ENCODE peak calls at places on chromosomes 12 and 14, in five cellular contexts. One of them, this sample, is unnamed.

GRCh38 chr12:124109760-124110159 is 136.7 kb downstream of the ZNF664 start:
- DNase-seq in GM23248: peak
- DNase-seq in GM23338: peak
- DNase-seq in SK-N-SH: peak
- DNase-seq in PC-3: peak
- DNase-seq in this sample: no peak

GRCh38 chr12:15979096-15980091 is 68.3 kb downstream of the DERA start:
- DNase-seq in GM23248: peak
- DNase-seq in GM23338: peak
- DNase-seq in SK-N-SH: peak
- DNase-seq in PC-3: peak
- DNase-seq in this sample: peak

GRCh38 chr14:23653046-23653445 is 16.9 kb downstream of the DHRS2 start:
- DNase-seq in GM23248: no peak
- DNase-seq in GM23338: no peak
- DNase-seq in SK-N-SH: no peak
- DNase-seq in PC-3: no peak
- DNase-seq in this sample: no peak

GRCh38 chr14:53599221-53599945 is 357.2 kb downstream of the BMP4 start:
- DNase-seq in GM23248: no peak
- DNase-seq in GM23338: peak
- DNase-seq in SK-N-SH: no peak
- DNase-seq in PC-3: no peak
- DNase-seq in this sample: no peak

GRCh38 chr12:5034605-5035004 is 9.1 kb upstream of the KCNA5 start:
- DNase-seq in GM23248: no peak
- DNase-seq in GM23338: no peak
- DNase-seq in SK-N-SH: no peak
- DNase-seq in PC-3: no peak
- DNase-seq in this sample: no peak

GRCh38 chr14:79576434-79576833 is 634.9 kb downstream of the DIO2 start:
- DNase-seq in GM23248: no peak
- DNase-seq in GM23338: no peak
- DNase-seq in SK-N-SH: no peak
- DNase-seq in PC-3: no peak
- DNase-seq in this sample: no peak

GRCh38 chr12:102172436-102172835 is 25.2 kb downstream of the PMCH start:
- DNase-seq in GM23248: peak
- DNase-seq in GM23338: no peak
- DNase-seq in SK-N-SH: no peak
- DNase-seq in PC-3: peak
- DNase-seq in this sample: no peak

GRCh38 chr12:5076761-5077160 is 33.1 kb downstream of the KCNA5 start:
- DNase-seq in GM23248: no peak
- DNase-seq in GM23338: no peak
- DNase-seq in SK-N-SH: no peak
- DNase-seq in PC-3: no peak
- DNase-seq in this sample: no peak

GRCh38 chr14:95564060-95564459 is 29.2 kb downstream of the GLRX5 start:
- DNase-seq in GM23248: peak
- DNase-seq in GM23338: no peak
- DNase-seq in SK-N-SH: no peak
- DNase-seq in PC-3: no peak
- DNase-seq in this sample: no peak

GRCh38 chr14:77139540-77140342 is 1.9 kb downstream of the ZDHHC22 start:
- DNase-seq in GM23248: peak
- DNase-seq in GM23338: peak
- DNase-seq in SK-N-SH: peak
- DNase-seq in PC-3: peak
- DNase-seq in this sample: peak

GRCh38 chr12:96155781-96156180 is 38.4 kb upstream of the ELK3 start:
- DNase-seq in GM23248: no peak
- DNase-seq in GM23338: no peak
- DNase-seq in SK-N-SH: no peak
- DNase-seq in PC-3: no peak
- DNase-seq in this sample: no peak

GRCh38 chr12:26340649-26341048 is 145.3 kb downstream of the SSPN start:
- DNase-seq in GM23248: no peak
- DNase-seq in GM23338: no peak
- DNase-seq in SK-N-SH: no peak
- DNase-seq in PC-3: no peak
- DNase-seq in this sample: no peak

GRCh38 chr14:93195316-93195999 is 10.3 kb downstream of the LYSET start:
- DNase-seq in GM23248: no peak
- DNase-seq in GM23338: no peak
- DNase-seq in SK-N-SH: no peak
- DNase-seq in PC-3: no peak
- DNase-seq in this sample: no peak

GRCh38 chr14:93199031-93199430 is 7.8 kb downstream of the GON7 start:
- DNase-seq in GM23248: no peak
- DNase-seq in GM23338: no peak
- DNase-seq in SK-N-SH: no peak
- DNase-seq in PC-3: no peak
- DNase-seq in this sample: no peak

GRCh38 chr14:93206793-93207467 is at the start of the genes GON7 and UBR7:
- DNase-seq in GM23248: peak
- DNase-seq in GM23338: peak
- DNase-seq in SK-N-SH: peak
- DNase-seq in PC-3: peak
- DNase-seq in this sample: peak

GRCh38 chr14:93200553-93200952 is 6.3 kb downstream of the GON7 start:
- DNase-seq in GM23248: no peak
- DNase-seq in GM23338: peak
- DNase-seq in SK-N-SH: no peak
- DNase-seq in PC-3: no peak
- DNase-seq in this sample: no peak

DNA sequence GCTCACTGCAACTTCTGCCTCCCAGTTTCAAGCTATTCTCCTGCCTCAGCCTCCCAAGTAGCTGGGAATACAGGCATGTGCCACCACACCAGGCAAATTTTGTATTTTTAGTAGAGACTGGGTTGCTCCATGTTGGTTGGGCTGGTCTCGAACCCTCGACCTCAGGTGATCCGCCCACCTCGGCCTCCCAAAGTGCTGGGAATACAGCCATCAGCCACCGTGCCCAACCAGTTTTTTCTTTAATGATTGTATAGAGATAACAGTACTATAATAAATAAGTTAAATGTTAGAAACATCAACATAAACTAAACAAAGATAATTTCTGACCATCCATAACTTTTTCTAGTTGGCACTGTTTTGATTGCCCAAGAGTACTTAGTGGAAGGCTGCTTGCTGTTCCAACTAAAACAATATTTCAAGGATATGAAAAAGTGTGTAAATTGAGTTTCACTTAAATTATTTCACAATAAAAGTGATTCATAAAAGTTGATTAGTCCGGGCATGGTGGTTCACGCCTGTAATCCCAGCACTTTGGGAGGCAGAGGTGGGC is 5.6 kb downstream of the GON7 start:
- DNase-seq in GM23248: no peak
- DNase-seq in GM23338: no peak
- DNase-seq in SK-N-SH: no peak
- DNase-seq in PC-3: no peak
- DNase-seq in this sample: no peak
- H3K4me2 ChIP-seq in GM23248: no peak
- H3K4me2 ChIP-seq in GM23338: no peak
- H3K4me2 ChIP-seq in SK-N-SH: no peak
- H3K4me2 ChIP-seq in PC-3: no peak
- H3K4me2 ChIP-seq in this sample: no peak

DNA sequence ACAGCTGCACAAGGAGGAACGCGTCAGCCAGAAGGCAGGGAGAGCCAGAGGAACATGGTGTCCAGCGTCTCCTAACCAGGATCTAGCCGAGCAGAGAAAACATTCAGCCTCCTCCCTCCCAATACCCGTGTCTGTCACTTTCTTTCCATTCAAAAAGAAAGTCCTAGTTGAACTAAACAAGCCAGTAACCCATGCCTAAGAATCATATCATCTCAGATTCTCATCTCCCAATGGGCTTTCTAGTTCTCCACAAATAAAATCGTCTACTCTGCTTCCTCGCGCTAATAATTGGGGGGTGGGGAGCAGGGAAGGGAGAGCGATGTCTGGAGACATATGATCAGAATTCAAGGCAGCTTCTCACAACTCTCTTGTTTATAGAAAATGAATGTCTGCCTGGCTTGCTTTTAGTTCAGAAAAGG is 7.4 kb downstream of the NKX2-1 start:
- DNase-seq in GM23248: no peak
- DNase-seq in GM23338: no peak
- DNase-seq in SK-N-SH: peak
- DNase-seq in PC-3: no peak
- DNase-seq in this sample: no peak
- TF ChIP-seq EZH2phosphoT487 in GM23248: no peak
- TF ChIP-seq EZH2phosphoT487 in GM23338: peak
- TF ChIP-seq EZH2phosphoT487 in SK-N-SH: no peak
- TF ChIP-seq EZH2phosphoT487 in PC-3: no peak
- TF ChIP-seq EZH2phosphoT487 in this sample: no peak

GRCh38 chr12:46432325-46432724 is 59.8 kb upstream of the SLC38A2 start:
- DNase-seq in GM23248: peak
- DNase-seq in GM23338: no peak
- DNase-seq in SK-N-SH: no peak
- DNase-seq in PC-3: no peak
- DNase-seq in this sample: no peak
- H3K4me2 ChIP-seq in GM23248: peak
- H3K4me2 ChIP-seq in GM23338: no peak
- H3K4me2 ChIP-seq in SK-N-SH: peak
- H3K4me2 ChIP-seq in PC-3: peak
- H3K4me2 ChIP-seq in this sample: no peak

GRCh38 chr14:66066991-66067788 is 419.0 kb upstream of the CCDC196 start:
- DNase-seq in GM23248: peak
- DNase-seq in GM23338: no peak
- DNase-seq in SK-N-SH: no peak
- DNase-seq in PC-3: no peak
- DNase-seq in this sample: no peak

GRCh38 chr14:66072190-66072905 is 413.8 kb upstream of the CCDC196 start:
- DNase-seq in GM23248: no peak
- DNase-seq in GM23338: no peak
- DNase-seq in SK-N-SH: no peak
- DNase-seq in PC-3: no peak
- DNase-seq in this sample: no peak

GRCh38 chr14:66069830-66070541 is 416.2 kb upstream of the CCDC196 start:
- DNase-seq in GM23248: peak
- DNase-seq in GM23338: no peak
- DNase-seq in SK-N-SH: no peak
- DNase-seq in PC-3: peak
- DNase-seq in this sample: no peak

GRCh38 chr14:66074546-66074945 is 411.6 kb upstream of the CCDC196 start:
- DNase-seq in GM23248: no peak
- DNase-seq in GM23338: no peak
- DNase-seq in SK-N-SH: no peak
- DNase-seq in PC-3: no peak
- DNase-seq in this sample: no peak

DNA sequence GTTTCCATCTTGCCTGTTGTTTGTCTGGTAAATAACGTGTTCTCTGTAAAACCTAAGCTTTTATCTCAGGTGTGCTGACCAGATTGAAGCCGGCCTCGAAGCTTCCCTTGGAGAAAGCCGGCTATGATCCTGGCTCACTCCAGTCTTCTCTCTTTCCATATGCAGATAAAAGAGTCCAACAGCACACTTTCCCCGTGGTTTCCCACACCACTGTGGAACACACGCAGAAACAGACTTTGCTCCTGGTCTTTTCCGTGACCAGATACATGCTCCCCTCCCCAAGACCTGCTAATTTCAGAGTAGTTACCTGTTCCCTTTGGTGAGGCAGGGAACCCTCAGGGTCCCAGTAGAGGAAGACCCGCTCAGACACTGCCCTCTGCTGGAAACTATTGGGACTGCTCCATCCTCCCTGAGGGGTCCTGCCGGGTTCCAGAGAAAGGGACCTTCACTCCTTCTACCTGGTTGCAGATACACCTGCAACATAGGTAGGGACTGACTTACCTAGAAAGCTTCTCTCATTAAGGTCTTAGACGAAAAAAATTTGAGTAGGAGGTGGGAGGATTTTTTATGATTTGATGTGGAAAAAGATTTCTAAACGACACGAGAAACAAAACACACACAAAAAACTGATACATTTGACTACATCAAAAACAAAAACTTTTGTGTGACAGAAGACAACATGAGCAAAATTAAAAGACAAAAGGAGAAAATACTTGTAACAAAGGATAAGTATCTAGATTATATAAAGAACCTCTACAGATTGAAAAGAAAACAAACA is 415.4 kb upstream of the CCDC196 start:
- DNase-seq in GM23248: peak
- DNase-seq in GM23338: peak
- DNase-seq in SK-N-SH: peak
- DNase-seq in PC-3: peak
- DNase-seq in this sample: peak
- TF ChIP-seq EZH2phosphoT487 in GM23248: no peak
- TF ChIP-seq EZH2phosphoT487 in GM23338: no peak
- TF ChIP-seq EZH2phosphoT487 in SK-N-SH: no peak
- TF ChIP-seq EZH2phosphoT487 in PC-3: no peak
- TF ChIP-seq EZH2phosphoT487 in this sample: no peak

DNA sequence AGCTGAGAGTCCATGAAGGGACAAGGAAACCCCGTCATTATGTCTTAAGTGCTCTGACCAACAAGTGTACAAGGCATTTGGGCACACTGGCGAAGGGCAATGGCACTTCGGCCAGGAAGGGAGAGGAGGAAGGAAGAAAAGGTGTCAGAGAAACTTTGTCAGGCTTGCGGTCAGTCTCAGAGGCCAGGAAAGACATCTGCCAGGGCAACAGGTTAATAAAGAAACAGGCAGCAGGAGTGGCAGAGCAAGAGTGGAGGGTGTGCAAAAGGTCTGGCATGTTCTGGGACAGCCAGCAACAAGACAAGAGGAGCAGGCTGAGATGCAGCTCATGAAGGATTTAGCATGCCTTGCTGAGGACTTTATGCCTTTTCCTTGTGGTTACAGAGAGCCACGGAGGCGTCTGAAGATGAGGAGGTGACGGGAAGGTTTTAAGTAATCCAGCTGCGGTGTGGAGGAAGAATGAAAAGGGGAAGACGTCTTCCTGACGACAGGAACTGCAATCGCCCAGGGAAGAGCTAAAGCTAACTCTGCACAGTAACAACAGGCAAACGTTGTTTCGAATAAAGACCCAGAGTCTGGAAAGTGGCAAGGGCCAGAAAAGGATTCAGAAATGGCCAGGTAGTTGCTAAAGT is 13.1 kb downstream of the APPL2 start:
- DNase-seq in GM23248: no peak
- DNase-seq in GM23338: no peak
- DNase-seq in SK-N-SH: no peak
- DNase-seq in PC-3: no peak
- DNase-seq in this sample: no peak
- H3K4me2 ChIP-seq in GM23248: peak
- H3K4me2 ChIP-seq in GM23338: no peak
- H3K4me2 ChIP-seq in SK-N-SH: no peak
- H3K4me2 ChIP-seq in PC-3: no peak
- H3K4me2 ChIP-seq in this sample: no peak

GRCh38 chr14:104110491-104111209 is 25.1 kb downstream of the ASPG start:
- DNase-seq in GM23248: no peak
- DNase-seq in GM23338: no peak
- DNase-seq in SK-N-SH: peak
- DNase-seq in PC-3: no peak
- DNase-seq in this sample: no peak
- TF ChIP-seq EZH2phosphoT487 in GM23248: no peak
- TF ChIP-seq EZH2phosphoT487 in GM23338: no peak
- TF ChIP-seq EZH2phosphoT487 in SK-N-SH: no peak
- TF ChIP-seq EZH2phosphoT487 in PC-3: no peak
- TF ChIP-seq EZH2phosphoT487 in this sample: no peak

GRCh38 chr12:77058740-77059139 is 6.6 kb downstream of the E2F7 start:
- DNase-seq in GM23248: peak
- DNase-seq in GM23338: no peak
- DNase-seq in SK-N-SH: no peak
- DNase-seq in PC-3: peak
- DNase-seq in this sample: no peak
- H3K4me2 ChIP-seq in GM23248: no peak
- H3K4me2 ChIP-seq in GM23338: no peak
- H3K4me2 ChIP-seq in SK-N-SH: peak
- H3K4me2 ChIP-seq in PC-3: no peak
- H3K4me2 ChIP-seq in this sample: no peak

This sample was measured in hepatocyte.